ENCODE peak calls at places on chromosomes 4 and X, in eight cellular contexts. U is naive thymus-derived CD8-positive, alpha-beta T cell; K is adipocyte; E is T-helper 1 cell; T is GM04504; W is AG09319; O is Kasumi-1; S is activated CD4-positive, alpha-beta T cell treated with anti-CD3 and anti-CD28 coated beads, Interleukin-2, amount 50 U/mL, for 24 hours. H is an unnamed sample.

GRCh38 chr4:4339504-4340085 is 47.3 kb upstream of the NSG1 start:
- DNase-seq in W (no peak), E (no peak), T (no peak), O (no peak), S (no peak), K (no peak), U (no peak), H (no peak)

GRCh38 chr4:4754641-4755040 is 104.8 kb upstream of the MSX1 start:
- DNase-seq in E (no peak), S (no peak), K (peak; percentile 15), T (no peak), O (no peak), U (no peak), W (no peak), H (no peak)

GRCh38 chr4:83328486-83328885 is 6.2 kb downstream of the HPSE start:
- DNase-seq in E (no peak), S (no peak), T (no peak), U (no peak), W (no peak), K (no peak), O (peak; percentile 77), H (no peak)

GRCh38 chr4:104420766-104421165 is 73.9 kb downstream of the CXXC4 start:
- DNase-seq in W (no peak), O (no peak), E (no peak), K (no peak), U (no peak), T (no peak), S (no peak), H (no peak)

GRCh38 chr4:87502580-87503238 is 26.5 kb downstream of the SPARCL1 start:
- DNase-seq in S (no peak), O (no peak), E (no peak), T (no peak), K (no peak), W (no peak), U (no peak), H (no peak)

GRCh38 chr4:4685810-4686209 is 144.0 kb upstream of the STX18 start:
- DNase-seq in W (no peak), U (no peak), O (no peak), K (no peak), S (no peak), E (no peak), T (no peak), H (no peak)

GRCh38 chrX:69987691-69988090 is 62.0 kb downstream of the AWAT2 start:
- DNase-seq in S (no peak), U (no peak), K (no peak), W (no peak), E (no peak), T (no peak), O (no peak), H (no peak)

GRCh38 chr4:15805583-15806517 is 27.7 kb downstream of the CD38 start:
- DNase-seq in U (peak; percentile 30), K (peak; percentile 73), T (peak; percentile 19), W (peak; percentile 16), E (peak; percentile 32), S (peak; percentile 54), O (peak; percentile 79), H (no peak)

GRCh38 chr4:100258675-100259074 is 68.4 kb upstream of the DDIT4L start:
- DNase-seq in W (no peak), S (no peak), O (no peak), E (no peak), T (no peak), U (no peak), K (no peak), H (no peak)

GRCh38 chr4:24655326-24655725 is 71.0 kb upstream of the DHX15 start:
- DNase-seq in O (no peak), S (no peak), W (no peak), E (no peak), T (no peak), U (no peak), K (no peak), H (no peak)

GRCh38 chr4:154551872-154552686 is 1.9 kb upstream of the PLRG1 start:
- DNase-seq in W (peak; percentile 50), T (peak; percentile 56), U (peak; percentile 67), K (peak; percentile 90), O (peak; percentile 85), S (peak; percentile 69), E (peak; percentile 63), H (peak; percentile 19)

GRCh38 chr4:80507077-80507476 is 171.5 kb downstream of the CFAP299 start:
- DNase-seq in T (no peak), S (no peak), E (no peak), O (no peak), K (no peak), U (no peak), W (no peak), H (no peak)

GRCh38 chrX:47489507-47490275 is 6.7 kb upstream of the ZNF41 start:
- DNase-seq in W (no peak), U (no peak), T (no peak), K (no peak), S (no peak), E (no peak), O (no peak), H (no peak)

GRCh38 chr4:182883351-182883750 is 33.8 kb downstream of the DCTD start:
- DNase-seq in E (no peak), W (no peak), K (no peak), U (no peak), S (no peak), O (no peak), T (no peak), H (no peak)

GRCh38 chr4:113073614-113074013 is 24.2 kb downstream of the ANK2 start:
- DNase-seq in K (no peak), S (no peak), T (no peak), U (no peak), W (no peak), O (no peak), E (no peak), H (no peak)

GRCh38 chr4:3307486-3307885 is 14.7 kb downstream of the RGS12 start:
- DNase-seq in K (no peak), T (no peak), U (no peak), W (no peak), E (no peak), O (no peak), S (no peak), H (no peak)

GRCh38 chr4:578451-579443 is 2.7 kb upstream of the TMEM271 start:
- DNase-seq in S (no peak), W (no peak), O (no peak), T (no peak), E (no peak), K (no peak), U (no peak), H (no peak)

GRCh38 chr4:122728781-122729330 is 3.6 kb upstream of the BBS12 start:
- DNase-seq in O (no peak), U (no peak), W (no peak), S (no peak), K (peak; percentile 53), T (no peak), E (no peak), H (no peak)

GRCh38 chr4:53306729-53307128 is 59.1 kb downstream of the SCFD2 start:
- DNase-seq in T (peak; percentile 85), W (peak; percentile 91), O (no peak), S (no peak), U (no peak), E (no peak), K (peak; percentile 75), H (no peak)

GRCh38 chr4:67083496-67083895 is 461.8 kb downstream of the CENPC start:
- DNase-seq in S (no peak), U (no peak), W (no peak), K (no peak), T (no peak), O (no peak), E (no peak), H (no peak)

GRCh38 chr4:26061248-26061986 is 147.4 kb downstream of the SMIM20 start:
- DNase-seq in S (no peak), E (peak; percentile 10), T (no peak), U (no peak), K (no peak), O (peak; percentile 71), W (no peak), H (no peak)

GRCh38 chr4:74529284-74530041 is 84.5 kb downstream of the AREG start:
- DNase-seq in E (no peak), U (no peak), T (no peak), W (no peak), O (no peak), K (no peak), S (no peak), H (no peak)

GRCh38 chr4:157300678-157301077 is 80.2 kb downstream of the GRIA2 start:
- DNase-seq in W (no peak), E (no peak), S (no peak), K (no peak), T (no peak), U (no peak), O (no peak), H (no peak)

GRCh38 chr4:97394653-97395052 is 748.6 kb downstream of the STPG2 start:
- DNase-seq in T (no peak), E (no peak), S (no peak), W (no peak), O (no peak), U (no peak), K (no peak), H (no peak)

GRCh38 chr4:33184684-33185083 is 2464.5 kb downstream of the PCDH7 start:
- DNase-seq in S (no peak), T (no peak), E (no peak), U (no peak), O (peak; percentile 22), K (no peak), W (no peak), H (no peak)

GRCh38 chrX:40083120-40083978 is 14.4 kb downstream of the BCOR start:
- DNase-seq in U (no peak), K (no peak), T (no peak), E (no peak), S (no peak), W (no peak), O (no peak), H (no peak)